ENCODE peak calls at places on chromosomes 13 and 19, in ten cellular contexts. Q is caudate nucleus; S is EL; A is GM23338; G is AG04450; H is stimulated activated CD4-positive, alpha-beta T cell treated with anti-CD3 and anti-CD28 coated beads, Interleukin-2, amount 100 ng/mL, for 48 hours; V is NCI-H1092 treated with DMSO at 0.1 percent for 48 hours; C is activated naive CD8-positive, alpha-beta T cell treated with anti-CD3 and anti-CD28 coated beads for 36 hours; F is AG04449; N is upper lobe of right lung. I is an unnamed sample.

GRCh38 chr13:44416297-44416696 is 42.7 kb downstream of the SERP2 start:
- DNase-seq in Q (no peak), S (no peak), A (no peak), G (no peak), H (no peak), V (no peak), C (no peak), F (no peak), N (no peak), I (no peak)

GRCh38 chr13:50686547-50686946 is 156.9 kb downstream of the DLEU7 start:
- DNase-seq in Q (no peak), S (no peak), A (no peak), G (no peak), H (no peak), V (no peak), C (no peak), F (no peak), N (no peak), I (no peak)

GRCh38 chr13:75359266-75359665 is 122.7 kb downstream of the TBC1D4 start:
- DNase-seq in Q (no peak), S (peak), A (peak), G (peak), H (no peak), V (no peak), C (no peak), F (peak), N (no peak), I (no peak)

GRCh38 chr19:53132231-53132991 is at the start of gene ZNF415:
- DNase-seq in Q (peak), S (peak), A (peak), G (peak), H (peak), V (peak), C (peak), F (no peak), N (peak), I (peak)

GRCh38 chr19:47275866-47276461 is 1.3 kb downstream of the INAFM1 start:
- DNase-seq in Q (no peak), S (peak), A (no peak), G (no peak), H (no peak), V (no peak), C (no peak), F (no peak), N (peak), I (no peak)

GRCh38 chr19:36108684-36109083 is 2.3 kb upstream of the OVOL3 start:
- DNase-seq in Q (no peak), S (no peak), A (no peak), G (no peak), H (no peak), V (no peak), C (no peak), F (no peak), N (no peak), I (no peak)

GRCh38 chr13:45737571-45738002 is 35.5 kb downstream of the CBY2 start:
- DNase-seq in Q (no peak), S (no peak), A (peak), G (no peak), H (peak), V (no peak), C (peak), F (no peak), N (no peak), I (no peak)

GRCh38 chr19:35341006-35341405 is 6.7 kb upstream of the FFAR1 start:
- DNase-seq in Q (no peak), S (no peak), A (no peak), G (no peak), H (no peak), V (no peak), C (no peak), F (no peak), N (no peak), I (no peak)

GRCh38 chr19:41945135-41945766 is 13.9 kb downstream of the RABAC1 start:
- DNase-seq in Q (no peak), S (no peak), A (no peak), G (no peak), H (peak), V (no peak), C (peak), F (no peak), N (no peak), I (no peak)